ENCODE peak calls at places on chromosomes 11 and 22, in eight cellular contexts. H, U, S, X, D, W, M and C are unnamed samples.

GRCh38 chr22:41636467-41636866 is 15.4 kb downstream of the XRCC6 start:
- DNase-seq in M (no peak), X (no peak), S (no peak), U (no peak), W (no peak), D (no peak), H (no peak), C (peak; percentile 33)

GRCh38 chr22:23012081-23012622 is 58.2 kb upstream of the GNAZ start:
- DNase-seq in X (no peak), W (no peak), H (no peak), D (no peak), S (no peak), U (no peak), M (no peak), C (no peak)

GRCh38 chr11:124676386-124676785 is 2.7 kb downstream of the SPA17 start:
- DNase-seq in M (no peak), H (no peak), D (no peak), U (no peak), X (no peak), W (no peak), S (no peak), C (peak; percentile 8)

GRCh38 chr11:73977856-73978519 is 4.7 kb downstream of the UCP2 start:
- DNase-seq in S (no peak), H (no peak), X (no peak), D (no peak), U (no peak), M (no peak), W (no peak), C (no peak)

GRCh38 chr11:24588075-24588474 is 91.2 kb downstream of the LUZP2 start:
- DNase-seq in M (no peak), H (no peak), S (no peak), X (no peak), U (no peak), D (no peak), W (no peak), C (no peak)

GRCh38 chr11:66718320-66718971 is 10.6 kb downstream of the SPTBN2 start:
- DNase-seq in D (peak; percentile 86), S (no peak), X (no peak), U (peak; percentile 71), M (peak; percentile 84), W (peak; percentile 66), H (no peak), C (no peak)

GRCh38 chr11:126366064-126366822 is 10.8 kb downstream of the ST3GAL4 start:
- DNase-seq in D (peak; percentile 68), H (no peak), U (no peak), W (peak; percentile 60), X (no peak), S (no peak), M (peak; percentile 74), C (no peak)

GRCh38 chr22:47836957-47837356 is 1074.5 kb downstream of the TBC1D22A start:
- DNase-seq in U (no peak), H (no peak), S (no peak), W (no peak), M (no peak), X (no peak), D (no peak), C (no peak)

GRCh38 chr11:43646767-43647166 is 33.8 kb upstream of the HSD17B12 start:
- DNase-seq in H (no peak), U (no peak), D (no peak), S (no peak), W (no peak), X (no peak), M (no peak), C (no peak)

GRCh38 chr11:43644626-43645299 is 35.8 kb upstream of the HSD17B12 start:
- DNase-seq in M (no peak), X (no peak), S (no peak), W (no peak), H (no peak), D (no peak), U (no peak), C (no peak)

GRCh38 chr11:43639920-43640319 is 40.6 kb upstream of the HSD17B12 start:
- DNase-seq in H (no peak), S (no peak), D (no peak), U (no peak), M (no peak), W (no peak), X (no peak), C (no peak)

GRCh38 chr11:43648888-43649287 is 31.6 kb upstream of the HSD17B12 start:
- DNase-seq in U (no peak), S (no peak), X (no peak), M (no peak), W (no peak), H (no peak), D (no peak), C (no peak)

DNA sequence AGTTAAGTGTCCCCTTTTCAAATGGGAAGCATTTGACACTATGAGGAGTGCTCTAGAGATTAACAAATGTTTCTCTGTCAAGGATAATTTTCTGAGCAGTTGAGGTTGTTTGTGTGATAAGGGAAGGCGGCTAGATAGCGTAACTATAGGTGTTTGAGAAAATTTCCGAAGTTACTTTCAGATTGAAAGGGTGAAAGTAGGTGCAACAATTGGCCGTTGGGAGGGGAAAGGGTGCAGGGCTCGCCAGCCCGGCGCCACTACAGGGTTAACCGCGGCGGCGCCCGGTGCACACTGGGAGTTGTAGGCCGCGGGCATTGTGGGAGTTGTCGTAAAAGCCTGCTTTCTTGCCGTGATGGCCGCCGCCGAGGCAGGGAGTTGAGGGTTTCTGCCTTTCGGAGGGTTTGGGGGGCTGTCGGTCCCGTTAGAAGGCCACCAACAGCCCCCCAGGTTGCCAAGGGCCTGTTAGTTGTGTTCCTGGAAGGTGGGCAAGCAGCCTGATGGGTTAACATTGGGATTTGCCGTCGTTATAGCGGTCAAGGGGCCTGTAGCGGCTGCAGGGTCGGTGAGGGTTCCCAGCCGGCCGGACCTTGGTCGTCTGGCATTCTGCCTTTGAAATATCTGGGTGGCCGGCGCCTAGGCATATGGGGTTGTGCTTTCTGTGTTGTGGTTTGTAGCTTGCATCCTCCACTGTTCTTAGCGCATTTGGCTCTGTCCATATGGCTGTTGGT is 36.5 kb upstream of the HSD17B12 start:
- DNase-seq in X (peak; percentile 93), D (peak; percentile 96), H (peak; percentile 87), S (peak; percentile 89), W (peak; percentile 92), M (peak; percentile 92), U (peak; percentile 85), C (peak; percentile 84)
- TF ChIP-seq CTCF in X (no peak), D (no peak), H (no peak), S (no peak), W (no peak), M (no peak), U (no peak), C (no peak)

GRCh38 chr22:19359554-19360299 is 68.2 kb upstream of the CLTCL1 start:
- DNase-seq in W (no peak), M (no peak), U (no peak), S (no peak), X (no peak), H (no peak), D (no peak), C (no peak)
- H3K36me3 ChIP-seq in W (peaks cover 95% of the 10 kb centered on the region), M (peaks cover 91% of the 10 kb centered on the region), U (peaks cover 26% of the 10 kb centered on the region), S (peaks cover 64% of the 10 kb centered on the region), X (no peaks in the 10 kb centered on the region), H (peaks cover 18% of the 10 kb centered on the region), D (peaks cover 27% of the 10 kb centered on the region), C (peaks cover 83% of the 10 kb centered on the region)

DNA sequence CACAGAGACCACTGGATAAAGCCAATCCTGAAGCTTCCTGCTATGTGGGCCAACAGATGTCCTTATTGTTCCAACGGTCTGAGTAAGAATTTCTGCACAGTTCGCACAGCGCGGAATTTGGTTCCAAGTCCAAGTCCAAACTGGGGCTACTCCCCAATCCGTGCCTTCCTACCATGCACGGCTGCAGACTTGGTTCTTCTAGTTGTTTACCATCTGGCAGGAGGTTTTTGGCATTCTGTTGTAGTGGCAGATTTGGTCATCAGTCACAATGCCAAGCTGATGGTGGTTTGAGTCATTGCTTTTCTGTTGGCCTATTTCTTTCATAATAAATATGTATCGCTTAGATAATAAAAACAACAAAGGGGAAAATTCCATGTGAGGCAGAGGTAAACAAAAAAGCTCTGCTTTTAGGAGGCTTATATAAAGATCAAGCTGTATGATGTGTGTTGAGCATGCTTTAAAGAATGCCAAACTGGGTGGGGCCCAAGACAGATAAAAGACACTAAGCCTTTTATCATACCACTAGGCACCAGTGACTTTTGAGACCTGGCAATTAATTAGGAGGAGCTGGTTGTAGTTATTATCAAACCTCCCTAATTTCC is 52.5 kb upstream of the SYN3 start:
- DNase-seq in U (no peak), D (no peak), M (no peak), W (no peak), X (no peak), H (no peak), S (no peak), C (no peak)
- H3K27ac ChIP-seq in U (no peak overlapping the region), D (no peak overlapping the region), M (no peak overlapping the region), W (no peak overlapping the region), X (no peak overlapping the region), H (no peak overlapping the region), S (no peak overlapping the region), C (no peak overlapping the region)

DNA sequence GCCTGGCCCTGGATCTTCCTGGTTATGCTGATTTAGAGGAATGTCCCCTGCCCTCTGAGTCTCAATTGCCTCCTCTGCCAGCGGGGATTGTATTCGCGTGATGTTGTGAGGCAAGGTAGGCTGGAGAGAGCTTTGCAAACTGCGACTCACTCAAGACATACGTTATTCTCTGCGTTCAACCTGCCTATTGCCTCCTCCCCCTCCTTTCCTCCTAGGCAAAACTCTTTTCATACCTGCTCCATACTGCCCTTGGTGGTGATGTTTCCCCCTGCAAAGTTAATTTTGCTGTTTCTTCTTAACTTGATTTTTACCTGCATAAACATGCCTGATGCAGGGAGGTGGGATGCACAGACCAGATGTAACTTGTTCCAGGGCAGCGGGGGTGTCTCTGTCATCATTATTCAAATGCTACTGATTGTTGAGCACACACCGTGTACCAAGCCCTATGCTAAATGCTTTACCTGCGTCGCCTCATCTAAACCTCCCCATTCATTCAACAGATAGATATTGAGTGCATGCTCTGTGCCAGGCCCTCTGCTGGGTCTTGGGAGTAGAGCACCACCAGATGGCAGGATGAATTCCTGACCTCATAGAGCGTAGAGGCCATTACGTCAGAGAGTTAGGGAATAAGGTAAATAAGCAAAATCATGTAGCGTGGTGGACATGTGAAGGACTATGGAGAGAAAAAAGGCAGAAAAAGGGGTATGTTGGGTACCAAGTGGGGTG is 29.0 kb downstream of the SGSM1 start:
- DNase-seq in H (peak; percentile 64), W (no peak), X (peak; percentile 59), U (peak; percentile 38), D (no peak), M (no peak), S (no peak), C (no peak)
- TF ChIP-seq CTCF in H (peak; percentile 34), W (no peak), X (peak; percentile 60), U (peak; percentile 22), D (no peak), M (no peak), S (peak; percentile 23), C (peak; percentile 32)

DNA sequence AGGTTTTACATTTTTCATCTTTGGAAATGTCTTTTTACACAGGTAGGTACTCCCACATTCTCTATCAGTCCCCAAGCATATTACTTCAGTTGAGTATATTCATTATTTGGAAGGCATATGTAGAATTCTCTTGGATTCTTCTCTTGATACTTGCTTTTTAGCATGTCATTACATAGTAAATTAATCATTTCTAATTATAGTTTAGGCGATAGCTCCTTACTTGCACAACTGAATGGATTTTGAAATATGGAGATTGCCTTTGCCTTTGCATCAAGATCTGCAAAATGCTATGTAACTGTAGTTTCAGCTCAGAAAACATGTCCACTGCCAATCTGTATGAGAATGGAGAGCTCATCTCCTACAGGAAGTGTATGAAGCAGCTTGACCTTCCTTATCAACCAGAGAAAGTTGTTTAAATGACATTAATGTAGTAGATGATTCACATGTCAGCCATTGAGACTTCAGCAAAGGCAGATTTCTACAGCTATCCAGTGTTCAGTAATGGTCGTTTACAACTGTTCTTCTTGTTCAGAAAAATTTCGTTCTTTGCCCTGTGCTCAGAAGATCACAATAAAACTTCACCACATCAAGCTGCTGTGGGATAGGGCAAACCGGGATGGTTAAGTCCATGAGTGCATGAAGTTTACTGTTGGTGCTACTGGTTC is 61.5 kb downstream of the PPP6R3 start:
- DNase-seq in D (no peak), W (no peak), U (no peak), H (no peak), X (no peak), S (no peak), M (no peak), C (no peak)
- H3K36me3 ChIP-seq in D (no peaks in the 10 kb centered on the region), W (peaks cover 75% of the 10 kb centered on the region), U (peaks cover 12% of the 10 kb centered on the region), H (peaks cover 57% of the 10 kb centered on the region), X (peaks cover 27% of the 10 kb centered on the region), S (peaks cover 21% of the 10 kb centered on the region), M (peaks cover 72% of the 10 kb centered on the region), C (peaks cover 19% of the 10 kb centered on the region)